ENCODE peak calls at places on chromosomes 16 and 17, in six cellular contexts. G is HCT116, Z is mesendoderm, I is endothelial cell of umbilical vein, J is neural progenitor cell, U is PC-3. O is an unnamed sample.

GRCh38 chr17:2453865-2454264 is 53.0 kb upstream of the MNT start:
- DNase-seq in G (no peak), I (no peak), Z (no peak), U (no peak), J (no peak), O (no peak)

GRCh38 chr17:79038545-79039135 is 14.7 kb downstream of the C1QTNF1 start:
- DNase-seq in I (no peak), J (no peak), U (peak), Z (no peak), G (no peak), O (no peak)

GRCh38 chr17:72826602-72827001 is 265.9 kb downstream of the SLC39A11 start:
- DNase-seq in Z (peak), G (peak), I (no peak), U (peak), J (no peak), O (no peak)

GRCh38 chr17:79699386-79700036 is 31.2 kb upstream of the ENPP7 start:
- DNase-seq in G (peak), I (no peak), U (no peak), Z (peak), J (no peak), O (no peak)

GRCh38 chr17:66542183-66542966 is 240.0 kb downstream of the PRKCA start:
- DNase-seq in G (no peak), J (no peak), Z (no peak), U (peak), I (no peak), O (no peak)

GRCh38 chr16:28100810-28101532 is 37.5 kb upstream of the GSG1L start:
- DNase-seq in G (no peak), I (no peak), Z (no peak), J (no peak), U (no peak), O (no peak)

GRCh38 chr17:78974635-78975591 is 4.8 kb downstream of the LGALS3BP start:
- DNase-seq in I (peak), Z (peak), J (no peak), U (peak), G (peak), O (peak)

GRCh38 chr17:45248132-45248936 is 13.6 kb downstream of the SPATA32 start:
- DNase-seq in Z (peak), G (no peak), I (no peak), U (peak), J (peak), O (peak)

GRCh38 chr16:50195276-50195675 is 42.2 kb downstream of the TENT4B start:
- DNase-seq in J (no peak), Z (no peak), U (peak), I (peak), G (no peak), O (no peak)

GRCh38 chr17:68534714-68535113 is 22.5 kb downstream of the PRKAR1A start:
- DNase-seq in U (peak), I (no peak), J (no peak), Z (no peak), G (no peak), O (no peak)

GRCh38 chr17:4318186-4318585 is 48.3 kb downstream of the UBE2G1 start:
- DNase-seq in Z (peak), J (no peak), I (no peak), U (no peak), G (no peak), O (peak)

GRCh38 chr17:21245703-21246102 is 7.5 kb downstream of the NATD1 start:
- DNase-seq in I (no peak), U (no peak), Z (no peak), J (no peak), G (no peak), O (no peak)

GRCh38 chr17:9644910-9645751 is at the start of gene USP43:
- DNase-seq in J (peak), G (peak), U (peak), Z (peak), I (no peak), O (peak)

GRCh38 chr16:58176608-58177346 is 21.1 kb downstream of the CSNK2A2 start:
- DNase-seq in I (no peak), G (no peak), U (no peak), Z (no peak), J (no peak), O (no peak)

GRCh38 chr17:28549274-28550132 is 2.9 kb downstream of the UNC119 start:
- DNase-seq in Z (no peak), G (no peak), I (no peak), J (peak), U (no peak), O (no peak)

GRCh38 chr17:79651266-79651665 is 40.4 kb upstream of the RBFOX3 start:
- DNase-seq in J (no peak), U (no peak), Z (peak), I (no peak), G (no peak), O (peak)

GRCh38 chr16:66515543-66516171 is 34.3 kb downstream of the TK2 start:
- DNase-seq in G (no peak), J (no peak), U (peak), I (peak), Z (peak), O (no peak)
- H3K9ac ChIP-seq in G (peak), J (no peak), U (no peak), I (peak), Z (no peak), O (peak)

GRCh38 chr17:57092779-57093178 is 7.7 kb downstream of the AKAP1 start:
- DNase-seq in Z (no peak), J (no peak), G (no peak), U (no peak), I (no peak), O (no peak)
- H3K9ac ChIP-seq in Z (no peak), J (no peak), G (no peak), U (no peak), I (no peak), O (no peak)

DNA sequence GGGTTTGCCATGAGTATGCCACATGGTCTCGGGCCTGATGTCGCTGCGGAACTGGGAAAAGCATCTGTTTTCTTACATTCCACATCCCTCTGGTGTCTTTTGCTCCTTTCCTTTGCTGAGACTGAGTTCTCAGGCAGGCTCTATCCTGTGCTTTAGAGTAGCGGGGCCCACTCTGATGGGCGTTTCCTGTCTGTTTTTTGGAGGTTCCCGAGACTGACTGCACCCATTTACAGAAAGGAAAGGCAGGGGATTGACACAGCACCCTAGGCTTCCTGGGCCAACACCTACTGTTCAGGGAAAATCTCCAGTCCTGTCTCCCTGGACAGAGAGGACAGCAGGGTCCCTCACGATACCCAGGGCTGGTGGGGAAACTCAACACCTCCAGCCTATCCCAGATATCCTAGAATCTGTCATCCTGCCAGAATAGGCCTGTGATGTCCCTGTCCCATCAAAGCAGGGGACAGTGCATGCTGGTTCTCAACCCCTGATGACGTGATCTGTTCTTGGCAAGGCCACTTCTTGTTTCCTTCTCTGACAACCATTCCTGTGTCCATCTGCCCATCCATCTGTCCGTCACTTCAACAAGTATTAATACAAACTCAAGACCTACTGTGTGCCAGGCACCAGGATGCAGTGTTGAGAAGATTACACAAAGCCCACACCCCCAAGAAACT is 42.2 kb downstream of the ACTG1 start:
- DNase-seq in I (no peak), J (no peak), U (no peak), G (no peak), Z (no peak), O (no peak)
- H3K9ac ChIP-seq in I (no peak), J (no peak), U (no peak), G (no peak), Z (no peak), O (no peak)

DNA sequence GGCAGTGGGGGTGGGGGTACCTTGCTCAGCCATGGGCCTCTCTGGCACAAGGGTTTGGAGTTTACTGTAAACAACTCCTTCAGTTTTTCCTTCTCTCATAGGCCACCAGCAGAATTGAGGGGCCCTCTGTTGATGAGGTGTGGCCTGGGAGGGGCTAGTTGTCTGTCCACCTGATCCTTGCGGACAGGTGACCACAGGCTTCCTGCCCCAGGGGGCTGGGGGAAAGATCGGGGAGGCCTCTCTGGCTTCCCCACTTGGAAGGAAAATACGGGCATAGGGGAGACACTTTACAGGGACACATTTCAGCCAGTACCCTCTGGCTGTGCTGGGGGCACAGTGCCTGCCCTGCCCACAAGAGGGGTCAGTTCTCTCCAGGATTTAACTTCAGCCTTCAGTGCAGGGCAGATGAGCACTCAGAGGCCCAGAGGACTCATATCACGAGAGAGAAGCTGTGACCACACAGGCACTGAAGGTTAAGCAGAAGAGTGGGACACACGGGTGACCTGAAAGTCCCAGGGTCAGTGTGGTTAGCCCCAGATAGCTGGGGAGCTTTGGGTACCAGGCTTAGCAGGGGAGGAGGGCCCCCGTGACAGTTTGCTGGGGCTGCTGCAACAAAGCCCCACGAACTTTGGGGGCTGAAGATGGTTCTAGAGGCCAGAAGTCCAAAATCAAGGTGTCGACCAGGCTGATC is 245.9 kb downstream of the SEC14L1 start:
- DNase-seq in U (no peak), Z (no peak), I (no peak), G (no peak), J (no peak), O (no peak)
- H3K9ac ChIP-seq in U (no peak), Z (no peak), I (no peak), G (no peak), J (no peak), O (no peak)

DNA sequence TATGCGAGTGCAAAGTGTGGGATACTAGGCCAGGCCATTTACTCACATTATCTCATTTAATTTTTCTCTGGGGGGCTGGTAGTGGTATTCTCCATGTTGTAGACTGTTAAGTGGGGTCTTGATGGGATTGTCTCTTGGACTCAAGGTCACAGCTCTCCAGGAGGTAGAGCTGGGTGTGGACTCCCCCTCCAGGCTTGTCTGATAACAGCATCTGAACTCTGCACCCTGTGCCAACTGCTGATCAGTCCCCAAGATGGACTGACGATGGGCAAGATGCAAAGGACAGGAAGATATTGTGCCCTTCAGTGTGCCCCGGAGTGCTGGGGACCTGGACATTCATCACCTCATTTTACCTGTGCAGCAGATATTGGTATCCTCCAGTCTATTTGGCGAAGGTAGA is 147.8 kb downstream of the MSI2 start:
- DNase-seq in Z (peak), U (peak), G (peak), I (no peak), J (no peak), O (peak)
- H3K9ac ChIP-seq in Z (no peak), U (no peak), G (no peak), I (no peak), J (no peak), O (no peak)

GRCh38 chr16:4117250-4117578 is 972 bp upstream of the ADCY9 start:
- DNase-seq in U (no peak), Z (no peak), G (no peak), I (no peak), J (no peak), O (no peak)
- H3K9ac ChIP-seq in U (no peak), Z (peak), G (peak), I (no peak), J (no peak), O (peak)

GRCh38 chr16:22355487-22355908 is 18.9 kb downstream of the CDR2 start:
- DNase-seq in Z (no peak), J (no peak), I (no peak), U (no peak), G (no peak), O (no peak)
- H3K9ac ChIP-seq in Z (no peak), J (no peak), I (no peak), U (no peak), G (no peak), O (no peak)

DNA sequence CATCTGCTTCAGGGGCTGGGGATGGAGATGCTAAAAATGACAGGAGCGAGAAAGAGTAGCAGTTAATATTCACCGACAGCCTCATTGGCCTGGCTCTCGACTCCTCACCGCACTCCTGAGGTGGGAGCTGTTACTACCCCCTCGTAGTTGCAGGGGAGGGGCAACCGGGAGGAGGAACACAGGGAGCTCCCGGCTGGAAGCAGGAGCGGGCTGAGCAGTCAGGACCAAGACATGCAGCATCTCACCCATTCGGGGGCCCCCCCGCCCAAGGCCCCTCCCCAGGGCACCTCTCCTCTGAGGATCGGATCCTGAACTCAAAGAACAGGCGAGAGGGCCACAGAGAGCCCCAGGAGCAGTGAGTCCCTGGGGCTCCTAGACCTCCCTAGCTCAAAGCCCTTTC is 4.5 kb upstream of the ACSF3 start:
- DNase-seq in Z (peak), J (peak), G (no peak), I (no peak), U (no peak), O (no peak)
- H3K9ac ChIP-seq in Z (no peak), J (no peak), G (no peak), I (no peak), U (no peak), O (no peak)

GRCh38 chr17:17576772-17577234 is 14.7 kb downstream of the PEMT start:
- DNase-seq in Z (no peak), G (no peak), I (no peak), J (no peak), U (no peak), O (no peak)
- H3K9ac ChIP-seq in Z (no peak), G (no peak), I (no peak), J (no peak), U (no peak), O (no peak)

DNA sequence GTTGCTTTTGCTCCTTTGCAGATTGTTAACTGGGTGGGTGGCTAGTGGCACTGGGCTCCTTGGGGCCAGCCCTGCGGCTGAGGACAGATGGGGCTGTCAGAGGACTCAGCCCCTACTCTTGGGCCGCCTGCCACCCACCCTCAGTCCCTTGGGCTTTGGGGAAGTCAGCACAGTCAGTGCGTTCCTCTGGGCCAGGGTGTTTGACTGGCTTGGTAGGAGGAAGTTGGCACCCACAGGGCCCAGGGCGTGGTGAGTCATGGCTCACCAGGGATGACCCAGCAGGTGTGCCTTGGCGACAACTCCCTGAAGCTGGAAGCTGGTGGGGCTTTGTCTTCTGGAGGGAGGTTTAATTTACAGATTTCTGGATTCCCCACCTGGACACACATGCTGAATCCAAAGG is 32.4 kb downstream of the HAPSTR1 start:
- DNase-seq in G (peak), Z (no peak), J (no peak), I (no peak), U (peak), O (peak)
- H3K9ac ChIP-seq in G (peak), Z (no peak), J (no peak), I (no peak), U (no peak), O (peak)

O was measured in colonic mucosa.